ENCODE peak calls at places on chromosomes 13 and 19, in eight cellular contexts. K is Peyer's patch, L is cardiac fibroblast, J is fibroblast of pulmonary artery, G is heart left ventricle, H is BE2C, C is Caco-2, Y is psoas muscle. N is an unnamed sample.

GRCh38 chr19:42419309-42419708 is 7.9 kb downstream of the LIPE start:
- DNase-seq in C (no peak), G (peak), H (no peak), K (no peak), J (no peak), Y (no peak), L (no peak), N (no peak)

GRCh38 chr19:56566904-56567273 is 379 bp upstream of the ZNF470 start:
- DNase-seq in J (no peak), Y (peak), H (peak), C (no peak), G (peak), K (peak), L (peak), N (no peak)

GRCh38 chr19:1773173-1773572 is 19.9 kb downstream of the ONECUT3 start:
- DNase-seq in L (peak), H (no peak), J (peak), C (no peak), K (no peak), G (no peak), Y (no peak), N (peak)

GRCh38 chr19:33303791-33304759 is 1.7 kb upstream of the CEBPA start:
- DNase-seq in J (no peak), Y (no peak), L (no peak), H (no peak), G (no peak), K (no peak), C (no peak), N (no peak)

GRCh38 chr13:74040200-74040599 is 94.0 kb downstream of the KLF12 start:
- DNase-seq in C (peak), J (peak), G (peak), H (peak), L (peak), Y (peak), K (peak), N (no peak)

GRCh38 chr19:492091-492531 is 4.2 kb upstream of the MADCAM1 start:
- DNase-seq in Y (peak), H (peak), L (no peak), J (no peak), C (peak), G (no peak), K (no peak), N (no peak)

GRCh38 chr13:41004875-41005693 is 14.0 kb downstream of the ELF1 start:
- DNase-seq in L (peak), H (no peak), C (no peak), G (no peak), Y (no peak), K (no peak), J (peak), N (no peak)

GRCh38 chr19:32977269-32977668 is 5.2 kb downstream of the FAAP24 start:
- DNase-seq in C (no peak), H (no peak), K (no peak), Y (no peak), L (no peak), J (peak), G (no peak), N (no peak)

GRCh38 chr19:31448221-31448657 is 99.0 kb upstream of the TSHZ3 start:
- DNase-seq in K (no peak), H (peak), L (peak), J (peak), G (peak), C (no peak), Y (peak), N (peak)

GRCh38 chr19:55473201-55473600 is 3.2 kb upstream of the ZNF628 start:
- DNase-seq in K (no peak), G (no peak), J (no peak), C (no peak), Y (no peak), H (no peak), L (no peak), N (no peak)

GRCh38 chr13:47545630-47546029 is 455.4 kb downstream of the SUCLA2 start:
- DNase-seq in K (no peak), Y (no peak), H (no peak), C (no peak), J (no peak), G (no peak), L (no peak), N (no peak)

GRCh38 chr19:4191044-4191443 is 8.6 kb downstream of the ANKRD24 start:
- DNase-seq in Y (no peak), L (no peak), G (no peak), J (no peak), K (no peak), C (no peak), H (no peak), N (no peak)

GRCh38 chr13:40130871-40131636 is 475.6 kb downstream of the COG6 start:
- DNase-seq in H (no peak), J (peak), Y (no peak), G (no peak), K (no peak), C (no peak), L (peak), N (peak)

GRCh38 chr13:98503175-98504028 is 73.5 kb downstream of the STK24 start:
- DNase-seq in G (no peak), J (no peak), L (no peak), H (no peak), K (peak), C (no peak), Y (no peak), N (no peak)

GRCh38 chr13:53023246-53023645 is 5.4 kb upstream of the OLFM4 start:
- DNase-seq in C (no peak), L (no peak), J (no peak), G (no peak), K (no peak), Y (no peak), H (no peak), N (no peak)

GRCh38 chr19:1173845-1174809 is at the start of gene SBNO2:
- DNase-seq in Y (peak), C (peak), G (peak), L (peak), H (peak), J (peak), K (peak), N (peak)

DNA sequence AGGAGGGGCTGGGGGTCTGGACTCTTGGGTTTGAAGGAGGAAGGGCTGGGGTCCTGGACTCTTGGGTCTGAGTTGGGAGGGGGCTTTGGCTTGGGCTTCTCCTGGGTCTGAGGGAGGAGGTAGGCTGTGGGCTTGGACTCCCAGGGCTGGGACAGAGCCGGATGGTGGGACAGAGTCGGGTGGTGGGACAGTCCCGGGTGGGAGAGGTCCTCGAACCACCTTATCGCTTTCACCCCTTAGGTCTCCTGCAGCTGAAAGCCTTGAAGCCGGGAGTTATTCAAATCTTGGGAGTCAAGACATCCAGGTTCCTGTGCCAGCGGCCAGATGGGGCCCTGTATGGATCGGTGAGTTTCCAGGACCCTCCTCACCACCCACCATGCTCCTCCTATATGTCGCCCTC is 1.4 kb downstream of the FGF21 start:
- DNase-seq in Y (no peak), H (no peak), C (no peak), J (no peak), G (no peak), K (no peak), L (no peak), N (no peak)
- H3K4me3 ChIP-seq in Y (no peak), H (no peak), C (no peak), J (no peak), G (no peak), K (no peak), L (no peak), N (no peak)

GRCh38 chr13:93766719-93767118 is 540.1 kb downstream of the GPC6 start:
- DNase-seq in H (no peak), J (no peak), C (no peak), G (no peak), K (no peak), Y (no peak), L (no peak), N (no peak)
- H3K4me3 ChIP-seq in H (no peak), J (no peak), C (no peak), G (no peak), K (no peak), Y (no peak), L (no peak), N (no peak)

DNA sequence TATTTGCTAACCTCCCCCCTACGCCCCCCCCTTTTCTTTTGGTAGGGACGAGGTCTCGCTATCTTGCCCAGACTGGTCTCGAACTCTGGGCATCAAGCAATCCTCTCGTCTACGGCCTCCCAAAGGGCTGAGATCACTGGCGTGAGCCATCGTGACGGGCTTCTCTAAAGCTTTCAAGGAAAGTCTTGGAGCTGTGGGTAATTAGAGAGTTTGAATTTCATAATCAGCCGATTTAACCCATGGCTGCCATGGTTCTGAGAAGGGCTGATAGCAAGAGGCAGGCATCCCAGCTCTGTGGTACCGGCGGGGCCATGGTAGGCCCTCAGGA is 679 bp upstream of the ABHD8 start:
- DNase-seq in Y (no peak), L (no peak), G (no peak), H (no peak), K (no peak), J (no peak), C (no peak), N (no peak)
- H3K4me3 ChIP-seq in Y (peak), L (no peak), G (no peak), H (no peak), K (peak), J (no peak), C (no peak), N (no peak)

GRCh38 chr19:50793558-50794065 is 3.4 kb downstream of the ACP4 start:
- DNase-seq in G (no peak), Y (no peak), J (no peak), C (no peak), H (no peak), L (no peak), K (no peak), N (no peak)
- H3K4me3 ChIP-seq in G (no peak), Y (no peak), J (no peak), C (no peak), H (no peak), L (no peak), K (no peak), N (no peak)

GRCh38 chr19:49157445-49158224 is at the start of gene TRPM4:
- DNase-seq in J (peak), K (peak), C (peak), Y (peak), L (peak), G (peak), H (peak), N (peak)
- H3K4me3 ChIP-seq in J (peak), K (peak), C (peak), Y (peak), L (peak), G (peak), H (peak), N (peak)